ENCODE peak calls at places on chromosomes 2 and 18, in ten cellular contexts. Z, G, A, B, S, K, N, O, L and D are unnamed samples.

GRCh38 chr2:233351423-233351822 is 2.9 kb upstream of the DGKD start:
- DNase-seq in S (no peak), N (no peak), L (no peak), Z (no peak), G (no peak), B (no peak), K (no peak), A (no peak), O (no peak), D (no peak)

GRCh38 chr2:197708331-197708730 is 3.2 kb downstream of the MARS2 start:
- DNase-seq in A (no peak), L (no peak), N (no peak), O (no peak), B (no peak), S (no peak), G (no peak), Z (no peak), K (no peak), D (no peak)

GRCh38 chr2:9768388-9768787 is 74.9 kb upstream of the TAF1B start:
- DNase-seq in S (no peak), A (no peak), N (no peak), B (peak; percentile 92), G (no peak), Z (no peak), L (peak; percentile 51), O (no peak), K (no peak), D (no peak)

GRCh38 chr2:42754021-42754775 is 9.7 kb downstream of the OXER1 start:
- DNase-seq in L (no peak), B (no peak), A (no peak), S (no peak), G (no peak), K (peak; percentile 76), Z (no peak), O (no peak), N (no peak), D (no peak)

GRCh38 chr18:46301571-46301970 is 197.4 kb downstream of the HAUS1 start:
- DNase-seq in A (no peak), K (no peak), O (no peak), B (peak; percentile 25), G (no peak), S (no peak), L (no peak), N (no peak), Z (no peak), D (no peak)

GRCh38 chr2:186595219-186595618 is 5.4 kb downstream of the ITGAV start:
- DNase-seq in B (no peak), L (no peak), K (no peak), S (no peak), G (peak; percentile 65), O (no peak), N (no peak), A (no peak), Z (no peak), D (peak; percentile 33)

GRCh38 chr18:48942554-48943261 is 8.1 kb downstream of the SMAD7 start:
- DNase-seq in B (no peak), L (no peak), G (peak; percentile 92), O (no peak), A (peak; percentile 89), Z (no peak), S (no peak), K (no peak), N (no peak), D (peak; percentile 23)

GRCh38 chr2:45182667-45183620 is 173.7 kb upstream of the SIX2 start:
- DNase-seq in G (no peak), K (no peak), Z (no peak), A (no peak), O (no peak), S (no peak), L (no peak), N (no peak), B (no peak), D (no peak)

GRCh38 chr18:50573679-50574078 is 13.8 kb downstream of the MAPK4 start:
- DNase-seq in K (no peak), L (no peak), G (no peak), O (no peak), N (no peak), B (no peak), A (no peak), S (no peak), Z (no peak), D (no peak)

GRCh38 chr2:27409321-27410073 is at the start of gene PPM1G:
- DNase-seq in B (peak; percentile 97), G (peak; percentile 97), L (peak; percentile 92), K (peak; percentile 85), Z (peak; percentile 97), S (peak; percentile 96), A (peak; percentile 98), O (peak; percentile 95), N (peak; percentile 97), D (peak; percentile 98)

GRCh38 chr18:48940854-48941531 is 9.8 kb downstream of the SMAD7 start:
- DNase-seq in K (peak; percentile 62), S (no peak), N (no peak), O (peak; percentile 81), Z (no peak), L (no peak), A (no peak), B (no peak), G (no peak), D (peak; percentile 81)

GRCh38 chr2:233961905-233962304 is 44.7 kb downstream of the TRPM8 start:
- DNase-seq in Z (no peak), K (no peak), N (no peak), G (no peak), S (no peak), O (no peak), B (no peak), A (no peak), L (no peak), D (no peak)

GRCh38 chr2:69483696-69484095 is 46.5 kb upstream of the NFU1 start:
- DNase-seq in B (no peak), O (no peak), N (no peak), G (peak; percentile 64), K (no peak), Z (no peak), A (no peak), L (no peak), S (no peak), D (no peak)

GRCh38 chr2:64259301-64259700 is 115.1 kb upstream of the PELI1 start:
- DNase-seq in A (no peak), G (no peak), O (no peak), N (peak; percentile 70), Z (no peak), K (no peak), L (no peak), B (no peak), S (no peak), D (peak; percentile 71)

GRCh38 chr2:158457826-158458616 is 1.3 kb downstream of the PKP4 start:
- DNase-seq in N (peak; percentile 66), O (peak; percentile 43), S (peak; percentile 69), L (peak; percentile 83), A (peak; percentile 93), B (peak; percentile 90), G (peak; percentile 85), Z (peak; percentile 89), K (no peak), D (peak; percentile 75)

GRCh38 chr18:45423664-45424063 is 191.6 kb upstream of the SLC14A2 start:
- DNase-seq in S (no peak), G (no peak), L (no peak), Z (no peak), O (no peak), B (no peak), N (no peak), A (no peak), K (no peak), D (no peak)

GRCh38 chr2:223076573-223076972 is 24.6 kb downstream of the KCNE4 start:
- DNase-seq in B (no peak), N (no peak), O (no peak), G (no peak), L (no peak), Z (no peak), A (no peak), S (no peak), K (no peak), D (no peak)

GRCh38 chr2:5618271-5618670 is 73.9 kb upstream of the SOX11 start:
- DNase-seq in N (no peak), O (no peak), Z (no peak), S (no peak), G (no peak), K (no peak), L (peak; percentile 9), A (no peak), B (no peak), D (no peak)

GRCh38 chr18:33761363-33761762 is 183.3 kb downstream of the ASXL3 start:
- DNase-seq in L (no peak), N (no peak), Z (no peak), G (peak; percentile 4), K (no peak), O (no peak), A (no peak), S (no peak), B (no peak), D (peak; percentile 56)

DNA sequence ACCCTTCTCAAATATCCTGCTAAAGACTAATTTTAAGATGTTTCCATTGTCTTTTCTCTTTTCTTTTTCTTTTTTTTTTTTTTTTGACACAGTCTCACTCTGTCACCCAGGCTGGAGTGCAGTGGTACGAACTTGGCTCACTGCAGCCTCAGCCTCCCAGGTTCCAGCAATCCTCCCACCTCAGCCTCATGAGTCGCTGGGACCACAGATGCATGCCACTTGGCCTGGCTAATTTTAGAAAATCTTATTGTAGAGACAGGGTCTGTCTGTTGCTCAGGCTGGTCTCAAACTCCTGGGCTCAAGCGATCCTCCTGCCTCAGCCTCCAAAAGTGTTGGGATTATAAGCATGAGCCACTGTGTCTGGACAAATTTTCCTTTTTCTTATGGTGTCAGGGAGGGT is 167.5 kb downstream of the MCFD2 start:
- DNase-seq in G (no peak), S (no peak), Z (no peak), B (no peak), K (no peak), N (no peak), A (no peak), L (no peak), O (no peak), D (no peak)
- H3K27ac ChIP-seq in G (peak overlapping the region; percentile 44), S (no peak overlapping the region), Z (no peak overlapping the region), B (no peak overlapping the region), K (no peak overlapping the region), N (no peak overlapping the region), A (no peak overlapping the region), L (no peak overlapping the region), O (no peak overlapping the region), D (no peak overlapping the region)

GRCh38 chr2:206472094-206472493 is 28.8 kb downstream of the ADAM23 start:
- DNase-seq in B (no peak), K (no peak), G (no peak), Z (no peak), S (no peak), N (no peak), O (no peak), A (no peak), L (no peak), D (no peak)
- H3K27ac ChIP-seq in B (no peak overlapping the region), K (no peak overlapping the region), G (no peak overlapping the region), Z (no peak overlapping the region), S (no peak overlapping the region), N (no peak overlapping the region), O (no peak overlapping the region), A (no peak overlapping the region), L (no peak overlapping the region), D (no peak overlapping the region)

GRCh38 chr2:136020831-136021230 is 35.4 kb upstream of the DARS1 start:
- DNase-seq in L (peak; percentile 67), B (no peak), N (no peak), Z (no peak), O (no peak), K (no peak), S (no peak), G (no peak), A (no peak), D (no peak)
- H3K27ac ChIP-seq in L (no peak overlapping the region), B (no peak overlapping the region), N (no peak overlapping the region), Z (no peak overlapping the region), O (no peak overlapping the region), K (no peak overlapping the region), S (no peak overlapping the region), G (no peak overlapping the region), A (no peak overlapping the region), D (no peak overlapping the region)

GRCh38 chr2:237035781-237036352 is 49.8 kb upstream of the COPS8 start:
- DNase-seq in O (no peak), Z (no peak), S (no peak), B (no peak), N (no peak), A (no peak), K (no peak), L (no peak), G (no peak), D (no peak)
- H3K27ac ChIP-seq in O (no peak overlapping the region), Z (no peak overlapping the region), S (no peak overlapping the region), B (no peak overlapping the region), N (no peak overlapping the region), A (no peak overlapping the region), K (no peak overlapping the region), L (no peak overlapping the region), G (no peak overlapping the region), D (no peak overlapping the region)